ENCODE peak calls at places on chromosomes 2 and 18, in nine cellular contexts. N, R, Q, E, I, K, C, F and T are unnamed samples.

GRCh38 chr2:127537644-127538043 is 2.2 kb downstream of the MYO7B start:
- DNase-seq in N (no peak), R (no peak), Q (no peak), E (no peak), I (no peak), K (no peak), C (no peak), F (no peak), T (no peak)

GRCh38 chr2:216683846-216684245 is 11.5 kb downstream of the IGFBP5 start:
- DNase-seq in N (peak; percentile 93), R (peak; percentile 63), Q (peak; percentile 98), E (peak; percentile 44), I (no peak), K (peak; percentile 95), C (no peak), F (no peak), T (peak; percentile 94)

GRCh38 chr2:104857262-104858221 is 3.6 kb downstream of the POU3F3 start:
- DNase-seq in N (no peak), R (no peak), Q (no peak), E (no peak), I (no peak), K (peak; percentile 71), C (no peak), F (peak; percentile 9), T (no peak)

GRCh38 chr2:150994041-150994440 is 267.6 kb downstream of the RBM43 start:
- DNase-seq in N (peak; percentile 48), R (no peak), Q (peak; percentile 92), E (no peak), I (no peak), K (no peak), C (no peak), F (no peak), T (peak; percentile 69)

GRCh38 chr2:131063501-131064283 is 29.6 kb downstream of the FAM168B start:
- DNase-seq in N (no peak), R (no peak), Q (no peak), E (no peak), I (no peak), K (no peak), C (no peak), F (no peak), T (no peak)

GRCh38 chr2:100588071-100588786 is 25.4 kb downstream of the PDCL3 start:
- DNase-seq in N (peak; percentile 57), R (no peak), Q (peak; percentile 91), E (no peak), I (no peak), K (peak; percentile 53), C (no peak), F (peak; percentile 54), T (no peak)

GRCh38 chr2:45301307-45302010 is 292.2 kb upstream of the SIX2 start:
- DNase-seq in N (no peak), R (no peak), Q (no peak), E (no peak), I (no peak), K (no peak), C (peak; percentile 40), F (no peak), T (no peak)

GRCh38 chr18:35282353-35282752 is 7.7 kb downstream of the ZSCAN30 start:
- DNase-seq in N (peak; percentile 92), R (no peak), Q (peak; percentile 94), E (no peak), I (no peak), K (no peak), C (no peak), F (no peak), T (peak; percentile 57)

GRCh38 chr2:27572439-27572838 is 10.4 kb upstream of the ZNF512 start:
- DNase-seq in N (no peak), R (no peak), Q (no peak), E (no peak), I (no peak), K (no peak), C (no peak), F (no peak), T (no peak)

GRCh38 chr2:170969872-170970271 is 40.8 kb downstream of the GORASP2 start:
- DNase-seq in N (no peak), R (no peak), Q (no peak), E (no peak), I (no peak), K (no peak), C (no peak), F (no peak), T (no peak)

GRCh38 chr2:219656523-219656922 is 29.1 kb downstream of the SLC4A3 start:
- DNase-seq in N (peak; percentile 42), R (no peak), Q (peak; percentile 82), E (no peak), I (no peak), K (no peak), C (no peak), F (no peak), T (no peak)

GRCh38 chr2:71877636-71878035 is 270.0 kb downstream of the CYP26B1 start:
- DNase-seq in N (no peak), R (no peak), Q (no peak), E (no peak), I (no peak), K (no peak), C (no peak), F (no peak), T (no peak)

GRCh38 chr2:54595999-54596903 is 127.2 kb upstream of the EML6 start:
- DNase-seq in N (no peak), R (peak; percentile 44), Q (no peak), E (no peak), I (no peak), K (no peak), C (no peak), F (no peak), T (no peak)

GRCh38 chr2:26585100-26585499 is 56.1 kb downstream of the CIB4 start:
- DNase-seq in N (no peak), R (no peak), Q (no peak), E (no peak), I (no peak), K (peak; percentile 68), C (no peak), F (no peak), T (no peak)

GRCh38 chr2:116669782-116670181 is 1144.7 kb upstream of the DDX18 start:
- DNase-seq in N (no peak), R (no peak), Q (no peak), E (no peak), I (no peak), K (no peak), C (no peak), F (no peak), T (no peak)

DNA sequence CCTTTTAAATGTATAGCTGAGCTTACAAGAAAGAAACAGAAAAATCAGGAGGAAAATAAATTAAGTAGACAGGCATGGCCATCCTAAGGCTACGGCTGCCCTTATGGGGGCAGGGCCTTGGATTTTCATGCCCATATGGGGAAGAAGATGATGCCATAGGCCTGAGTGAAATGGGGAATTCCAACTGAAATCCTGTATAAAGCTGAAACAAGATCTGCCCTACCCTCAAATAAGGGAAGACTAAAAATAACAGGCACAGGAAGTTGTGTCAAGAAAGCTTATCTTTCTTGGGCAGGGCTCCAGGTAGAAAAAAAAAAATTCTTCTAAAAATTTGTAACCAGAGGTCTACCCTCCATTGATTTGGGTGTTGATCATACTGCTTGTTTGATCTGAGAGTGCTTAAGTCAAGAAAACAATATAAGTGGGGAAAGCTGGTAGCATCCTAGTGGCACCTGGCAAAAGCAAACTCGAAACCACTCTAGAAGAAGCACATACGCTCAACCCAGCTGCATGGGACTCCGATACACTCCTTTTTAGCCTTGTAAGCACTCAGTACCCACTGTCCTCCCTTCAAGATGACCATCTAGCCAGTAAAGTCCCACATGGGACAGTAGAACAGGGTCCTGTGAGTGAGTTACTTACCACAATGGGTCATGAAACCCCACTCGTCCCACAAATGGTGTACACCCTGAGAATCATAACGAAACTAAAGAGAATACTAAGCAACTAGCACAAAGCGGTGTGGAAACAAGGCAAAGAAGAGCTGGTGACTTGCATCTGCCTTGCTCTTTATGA is 22.3 kb downstream of the DNAH7 start:
- DNase-seq in N (no peak), R (no peak), Q (no peak), E (no peak), I (no peak), K (no peak), C (no peak), F (peak; percentile 38), T (no peak)
- H3K4me3 ChIP-seq in N (no peak overlapping the region), R (no peak overlapping the region), Q (no peak overlapping the region), E (no peak overlapping the region), I (no peak overlapping the region), K (no peak overlapping the region), C (no peak overlapping the region), F (no peak overlapping the region), T (no peak overlapping the region)

GRCh38 chr18:51028201-51028805 is 1.7 kb upstream of the SMAD4 start:
- DNase-seq in N (peak; percentile 20), R (no peak), Q (peak; percentile 62), E (no peak), I (no peak), K (no peak), C (peak; percentile 43), F (peak; percentile 67), T (no peak)

GRCh38 chr18:51029378-51029693 is 677 bp upstream of the SMAD4 start:
- DNase-seq in N (no peak), R (no peak), Q (no peak), E (no peak), I (no peak), K (no peak), C (no peak), F (no peak), T (no peak)

GRCh38 chr18:51029694-51030536 is at the start of gene SMAD4:
- DNase-seq in N (peak; percentile 93), R (peak; percentile 97), Q (peak; percentile 92), E (peak; percentile 96), I (peak; percentile 99), K (peak; percentile 99), C (peak; percentile 99), F (peak; percentile 97), T (peak; percentile 81)

GRCh38 chr18:51032193-51032592 is 2.2 kb downstream of the SMAD4 start:
- DNase-seq in N (no peak), R (no peak), Q (no peak), E (no peak), I (no peak), K (no peak), C (no peak), F (no peak), T (no peak)

GRCh38 chr18:51030537-51031258 is 685 bp downstream of the SMAD4 start:
- DNase-seq in N (peak; percentile 32), R (peak; percentile 76), Q (peak; percentile 30), E (peak; percentile 82), I (peak; percentile 88), K (peak; percentile 95), C (peak; percentile 83), F (peak; percentile 66), T (no peak)
- TF ChIP-seq CTCF in N (no peak), R (no peak), Q (no peak), E (no peak), I (no peak), K (no peak), C (no peak), F (no peak), T (no peak)

GRCh38 chr2:43675646-43676321 is 445 bp downstream of the C1GALT1C1L start:
- DNase-seq in N (no peak), R (no peak), Q (no peak), E (no peak), I (no peak), K (no peak), C (no peak), F (no peak), T (no peak)
- H3K4me3 ChIP-seq in N (peak overlapping the region; percentile 65), R (peak overlapping the region; percentile 57), Q (peak overlapping the region; percentile 64), E (peak overlapping the region; percentile 15), I (peak overlapping the region; percentile 67), K (peak overlapping the region; percentile 42), C (peak overlapping the region; percentile 31), F (no peak overlapping the region), T (peak overlapping the region; percentile 42)

GRCh38 chr2:220858101-220858500 is 714.0 kb downstream of the EPHA4 start:
- DNase-seq in N (no peak), R (no peak), Q (no peak), E (no peak), I (no peak), K (no peak), C (no peak), F (no peak), T (no peak)
- TF ChIP-seq CTCF in N (no peak), R (no peak), Q (no peak), E (no peak), I (no peak), K (no peak), C (no peak), F (no peak), T (no peak)